ENCODE peak calls at places on chromosomes 1 and 21, in eight cellular contexts. One of them, this sample, is unnamed.

GRCh38 chr1:44512313-44512885 is 107.3 kb downstream of the RNF220 start:
- DNase-seq in neural crest cell: no peak
- DNase-seq in astrocyte of the spinal cord: no peak
- DNase-seq in IMR-90: no peak
- DNase-seq in CD4-positive, alpha-beta T cell: no peak
- DNase-seq in BJ: no peak
- DNase-seq in A549: no peak
- DNase-seq in esophagus muscularis mucosa: no peak
- DNase-seq in this sample: no peak

GRCh38 chr1:212928323-212929281 is 21.7 kb upstream of the VASH2 start:
- DNase-seq in CD4-positive, alpha-beta T cell: no peak
- DNase-seq in neural crest cell: no peak
- DNase-seq in astrocyte of the spinal cord: no peak
- DNase-seq in A549: no peak
- DNase-seq in IMR-90: peak
- DNase-seq in BJ: no peak
- DNase-seq in esophagus muscularis mucosa: peak
- DNase-seq in this sample: peak

GRCh38 chr1:69185378-69185777 is 382.3 kb upstream of the LRRC7 start:
- DNase-seq in astrocyte of the spinal cord: no peak
- DNase-seq in BJ: no peak
- DNase-seq in IMR-90: no peak
- DNase-seq in esophagus muscularis mucosa: no peak
- DNase-seq in A549: no peak
- DNase-seq in CD4-positive, alpha-beta T cell: no peak
- DNase-seq in neural crest cell: no peak
- DNase-seq in this sample: no peak

GRCh38 chr1:201941420-201942128 is 4.8 kb downstream of the LMOD1 start:
- DNase-seq in BJ: no peak
- DNase-seq in A549: no peak
- DNase-seq in CD4-positive, alpha-beta T cell: no peak
- DNase-seq in neural crest cell: peak
- DNase-seq in IMR-90: no peak
- DNase-seq in astrocyte of the spinal cord: no peak
- DNase-seq in esophagus muscularis mucosa: no peak
- DNase-seq in this sample: no peak

GRCh38 chr21:32888971-32889370 is 117.4 kb upstream of the PAXBP1 start:
- DNase-seq in BJ: no peak
- DNase-seq in astrocyte of the spinal cord: no peak
- DNase-seq in A549: no peak
- DNase-seq in neural crest cell: no peak
- DNase-seq in CD4-positive, alpha-beta T cell: no peak
- DNase-seq in esophagus muscularis mucosa: no peak
- DNase-seq in IMR-90: no peak
- DNase-seq in this sample: peak

GRCh38 chr1:180241716-180242544 is 11.9 kb downstream of the LHX4 start:
- DNase-seq in IMR-90: peak
- DNase-seq in A549: no peak
- DNase-seq in CD4-positive, alpha-beta T cell: no peak
- DNase-seq in astrocyte of the spinal cord: peak
- DNase-seq in neural crest cell: no peak
- DNase-seq in BJ: no peak
- DNase-seq in esophagus muscularis mucosa: no peak
- DNase-seq in this sample: no peak

GRCh38 chr21:15365751-15366392 is 301.1 kb upstream of the NRIP1 start:
- DNase-seq in astrocyte of the spinal cord: no peak
- DNase-seq in IMR-90: no peak
- DNase-seq in neural crest cell: no peak
- DNase-seq in A549: no peak
- DNase-seq in BJ: no peak
- DNase-seq in esophagus muscularis mucosa: no peak
- DNase-seq in CD4-positive, alpha-beta T cell: no peak
- DNase-seq in this sample: no peak

GRCh38 chr1:202329891-202330290 is 11.8 kb downstream of the UBE2T start:
- DNase-seq in astrocyte of the spinal cord: no peak
- DNase-seq in esophagus muscularis mucosa: no peak
- DNase-seq in neural crest cell: no peak
- DNase-seq in BJ: no peak
- DNase-seq in IMR-90: no peak
- DNase-seq in CD4-positive, alpha-beta T cell: no peak
- DNase-seq in A549: peak
- DNase-seq in this sample: no peak

GRCh38 chr21:16891821-16892220 is 621.0 kb upstream of the CXADR start:
- DNase-seq in esophagus muscularis mucosa: no peak
- DNase-seq in A549: peak
- DNase-seq in BJ: peak
- DNase-seq in CD4-positive, alpha-beta T cell: no peak
- DNase-seq in neural crest cell: no peak
- DNase-seq in astrocyte of the spinal cord: peak
- DNase-seq in IMR-90: peak
- DNase-seq in this sample: peak

GRCh38 chr21:38297193-38297592 is 40.4 kb downstream of the KCNJ15 start:
- DNase-seq in esophagus muscularis mucosa: no peak
- DNase-seq in CD4-positive, alpha-beta T cell: no peak
- DNase-seq in neural crest cell: no peak
- DNase-seq in astrocyte of the spinal cord: peak
- DNase-seq in IMR-90: peak
- DNase-seq in A549: no peak
- DNase-seq in BJ: no peak
- DNase-seq in this sample: peak

GRCh38 chr1:18941221-18942141 is 15.0 kb downstream of the IFFO2 start:
- DNase-seq in esophagus muscularis mucosa: no peak
- DNase-seq in neural crest cell: no peak
- DNase-seq in BJ: no peak
- DNase-seq in A549: peak
- DNase-seq in astrocyte of the spinal cord: peak
- DNase-seq in IMR-90: peak
- DNase-seq in CD4-positive, alpha-beta T cell: no peak
- DNase-seq in this sample: no peak

GRCh38 chr1:162541619-162542141 is 19.8 kb upstream of the UAP1 start:
- DNase-seq in astrocyte of the spinal cord: peak
- DNase-seq in A549: peak
- DNase-seq in CD4-positive, alpha-beta T cell: no peak
- DNase-seq in BJ: peak
- DNase-seq in IMR-90: peak
- DNase-seq in neural crest cell: no peak
- DNase-seq in esophagus muscularis mucosa: no peak
- DNase-seq in this sample: peak

GRCh38 chr1:191582169-191582568 is 576.1 kb upstream of the RGS18 start:
- DNase-seq in astrocyte of the spinal cord: no peak
- DNase-seq in esophagus muscularis mucosa: no peak
- DNase-seq in IMR-90: no peak
- DNase-seq in neural crest cell: no peak
- DNase-seq in CD4-positive, alpha-beta T cell: no peak
- DNase-seq in BJ: no peak
- DNase-seq in A549: no peak
- DNase-seq in this sample: no peak

GRCh38 chr1:109823543-109824348 is 60.0 kb upstream of the EPS8L3 start:
- DNase-seq in CD4-positive, alpha-beta T cell: no peak
- DNase-seq in astrocyte of the spinal cord: peak
- DNase-seq in BJ: no peak
- DNase-seq in neural crest cell: no peak
- DNase-seq in A549: peak
- DNase-seq in esophagus muscularis mucosa: peak
- DNase-seq in IMR-90: no peak
- DNase-seq in this sample: peak

GRCh38 chr1:10818262-10819197 is 22.1 kb upstream of the CASZ1 start:
- DNase-seq in IMR-90: no peak
- DNase-seq in neural crest cell: no peak
- DNase-seq in esophagus muscularis mucosa: no peak
- DNase-seq in A549: no peak
- DNase-seq in astrocyte of the spinal cord: no peak
- DNase-seq in CD4-positive, alpha-beta T cell: no peak
- DNase-seq in BJ: no peak
- DNase-seq in this sample: no peak

GRCh38 chr1:64864018-64864945 is 102.1 kb downstream of the JAK1 start:
- DNase-seq in A549: peak
- DNase-seq in CD4-positive, alpha-beta T cell: peak
- DNase-seq in esophagus muscularis mucosa: no peak
- DNase-seq in BJ: no peak
- DNase-seq in neural crest cell: no peak
- DNase-seq in astrocyte of the spinal cord: no peak
- DNase-seq in IMR-90: no peak
- DNase-seq in this sample: no peak

GRCh38 chr1:167094690-167095089 is 815 bp downstream of the STYXL2 start:
- DNase-seq in BJ: no peak
- DNase-seq in A549: no peak
- DNase-seq in esophagus muscularis mucosa: no peak
- DNase-seq in CD4-positive, alpha-beta T cell: no peak
- DNase-seq in neural crest cell: no peak
- DNase-seq in astrocyte of the spinal cord: no peak
- DNase-seq in IMR-90: no peak
- DNase-seq in this sample: peak

DNA sequence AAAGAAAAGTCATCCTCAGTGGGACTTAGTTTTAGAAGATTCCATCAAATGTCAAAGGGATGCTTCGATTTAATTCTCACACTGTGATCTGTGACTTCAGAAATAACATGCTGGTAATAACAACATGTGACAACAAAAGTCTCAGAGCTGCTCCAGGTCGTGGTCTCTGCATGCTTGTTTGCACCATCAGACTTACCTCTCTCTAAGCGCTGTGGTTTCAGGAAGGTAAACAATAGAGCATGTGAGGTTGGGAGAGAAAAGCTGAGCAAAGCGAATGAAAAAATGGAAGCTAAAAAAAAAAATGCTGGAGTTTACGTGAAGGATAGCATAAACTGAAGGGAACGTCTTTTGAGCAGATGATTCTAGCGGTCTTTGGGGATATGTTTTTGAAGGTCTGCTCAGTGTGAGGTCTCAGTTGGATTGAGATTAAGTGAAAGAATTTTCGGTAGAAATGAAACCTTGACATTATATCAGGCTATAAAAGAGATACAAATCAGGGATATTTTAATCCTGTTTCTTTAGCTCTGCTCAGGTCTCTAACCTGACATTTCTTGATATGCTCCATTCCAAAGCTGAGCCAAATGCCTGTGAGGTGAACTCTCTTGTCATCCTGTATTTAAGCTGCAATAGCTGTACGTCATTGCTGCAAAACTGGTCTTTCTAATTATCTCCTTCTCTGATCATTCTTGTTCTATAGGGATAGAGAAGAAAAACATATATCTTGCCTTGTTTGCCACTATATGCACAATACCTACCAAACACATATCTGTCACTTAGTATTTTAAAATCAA is 86.5 kb downstream of the C1orf21 start:
- DNase-seq in IMR-90: no peak
- DNase-seq in A549: no peak
- DNase-seq in astrocyte of the spinal cord: no peak
- DNase-seq in BJ: no peak
- DNase-seq in CD4-positive, alpha-beta T cell: no peak
- DNase-seq in neural crest cell: no peak
- DNase-seq in esophagus muscularis mucosa: no peak
- DNase-seq in this sample: no peak
- TF ChIP-seq CTCF in IMR-90: no peak
- TF ChIP-seq CTCF in A549: no peak
- TF ChIP-seq CTCF in astrocyte of the spinal cord: no peak
- TF ChIP-seq CTCF in BJ: no peak
- TF ChIP-seq CTCF in CD4-positive, alpha-beta T cell: no peak
- TF ChIP-seq CTCF in neural crest cell: no peak
- TF ChIP-seq CTCF in esophagus muscularis mucosa: no peak
- TF ChIP-seq CTCF in this sample: no peak

GRCh38 chr1:198833706-198834497 is 195.1 kb downstream of the PTPRC start:
- DNase-seq in A549: no peak
- DNase-seq in esophagus muscularis mucosa: no peak
- DNase-seq in CD4-positive, alpha-beta T cell: no peak
- DNase-seq in IMR-90: no peak
- DNase-seq in astrocyte of the spinal cord: no peak
- DNase-seq in neural crest cell: no peak
- DNase-seq in BJ: no peak
- DNase-seq in this sample: no peak

GRCh38 chr1:198829356-198829755 is 190.5 kb downstream of the PTPRC start:
- DNase-seq in IMR-90: no peak
- DNase-seq in BJ: no peak
- DNase-seq in astrocyte of the spinal cord: no peak
- DNase-seq in neural crest cell: no peak
- DNase-seq in CD4-positive, alpha-beta T cell: no peak
- DNase-seq in esophagus muscularis mucosa: no peak
- DNase-seq in A549: no peak
- DNase-seq in this sample: no peak

GRCh38 chr1:198825254-198825653 is 186.4 kb downstream of the PTPRC start:
- DNase-seq in IMR-90: no peak
- DNase-seq in A549: no peak
- DNase-seq in esophagus muscularis mucosa: no peak
- DNase-seq in BJ: no peak
- DNase-seq in neural crest cell: no peak
- DNase-seq in CD4-positive, alpha-beta T cell: no peak
- DNase-seq in astrocyte of the spinal cord: no peak
- DNase-seq in this sample: no peak

GRCh38 chr1:198830397-198830796 is 191.6 kb downstream of the PTPRC start:
- DNase-seq in neural crest cell: no peak
- DNase-seq in esophagus muscularis mucosa: no peak
- DNase-seq in IMR-90: no peak
- DNase-seq in CD4-positive, alpha-beta T cell: no peak
- DNase-seq in A549: no peak
- DNase-seq in astrocyte of the spinal cord: peak
- DNase-seq in BJ: no peak
- DNase-seq in this sample: no peak

GRCh38 chr1:198829948-198830347 is 191.1 kb downstream of the PTPRC start:
- DNase-seq in A549: peak
- DNase-seq in CD4-positive, alpha-beta T cell: no peak
- DNase-seq in esophagus muscularis mucosa: no peak
- DNase-seq in BJ: no peak
- DNase-seq in IMR-90: peak
- DNase-seq in neural crest cell: no peak
- DNase-seq in astrocyte of the spinal cord: peak
- DNase-seq in this sample: peak
- TF ChIP-seq CTCF in A549: no peak
- TF ChIP-seq CTCF in CD4-positive, alpha-beta T cell: no peak
- TF ChIP-seq CTCF in esophagus muscularis mucosa: no peak
- TF ChIP-seq CTCF in BJ: peak
- TF ChIP-seq CTCF in IMR-90: peak
- TF ChIP-seq CTCF in neural crest cell: peak
- TF ChIP-seq CTCF in astrocyte of the spinal cord: peak
- TF ChIP-seq CTCF in this sample: peak

DNA sequence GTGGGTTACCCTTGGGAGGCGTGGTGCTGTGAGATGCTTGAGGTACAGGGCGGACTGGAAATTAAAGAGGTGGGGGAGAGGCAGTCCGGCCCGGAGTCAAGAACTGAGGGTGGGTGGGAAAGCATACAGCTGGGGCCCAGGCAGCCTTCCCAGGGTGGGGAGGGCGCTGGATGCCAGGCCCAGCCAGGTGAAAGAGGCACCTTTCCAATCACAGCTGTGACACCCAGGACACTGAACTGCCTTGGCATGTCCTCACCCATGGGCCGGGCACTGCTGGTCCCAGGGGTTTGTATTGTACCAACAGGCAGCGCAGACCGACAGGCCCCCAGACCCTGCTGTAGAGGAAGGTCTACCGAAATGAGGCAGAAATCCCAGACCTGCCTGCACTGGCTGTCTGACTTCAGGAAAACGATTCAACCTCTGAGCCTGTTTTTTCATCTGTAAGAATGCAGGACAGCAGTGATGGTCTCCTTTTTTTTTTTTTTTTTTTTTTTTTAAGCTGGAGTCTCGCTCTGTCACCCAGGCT is 9.1 kb downstream of the SLC30A2 start:
- DNase-seq in IMR-90: no peak
- DNase-seq in BJ: no peak
- DNase-seq in astrocyte of the spinal cord: no peak
- DNase-seq in CD4-positive, alpha-beta T cell: no peak
- DNase-seq in esophagus muscularis mucosa: no peak
- DNase-seq in neural crest cell: no peak
- DNase-seq in A549: no peak
- DNase-seq in this sample: no peak
- TF ChIP-seq CTCF in IMR-90: no peak
- TF ChIP-seq CTCF in BJ: no peak
- TF ChIP-seq CTCF in astrocyte of the spinal cord: no peak
- TF ChIP-seq CTCF in CD4-positive, alpha-beta T cell: no peak
- TF ChIP-seq CTCF in esophagus muscularis mucosa: no peak
- TF ChIP-seq CTCF in neural crest cell: no peak
- TF ChIP-seq CTCF in A549: no peak
- TF ChIP-seq CTCF in this sample: no peak

GRCh38 chr1:227661495-227661894 is 73.6 kb downstream of the JMJD4 start:
- DNase-seq in neural crest cell: no peak
- DNase-seq in A549: peak
- DNase-seq in BJ: no peak
- DNase-seq in esophagus muscularis mucosa: no peak
- DNase-seq in CD4-positive, alpha-beta T cell: no peak
- DNase-seq in astrocyte of the spinal cord: no peak
- DNase-seq in IMR-90: no peak
- DNase-seq in this sample: no peak
- TF ChIP-seq CTCF in neural crest cell: no peak
- TF ChIP-seq CTCF in A549: no peak
- TF ChIP-seq CTCF in BJ: no peak
- TF ChIP-seq CTCF in esophagus muscularis mucosa: no peak
- TF ChIP-seq CTCF in CD4-positive, alpha-beta T cell: no peak
- TF ChIP-seq CTCF in astrocyte of the spinal cord: no peak
- TF ChIP-seq CTCF in IMR-90: no peak
- TF ChIP-seq CTCF in this sample: no peak

This sample was measured in HFFc6.